ENCODE peak calls at places on chromosomes 4 and X, in six cellular contexts. W is fibroblast of the aortic adventitia, M is T-helper 9 cell, A is lower lobe of right lung, F is EH, P is GM23248. B is an unnamed sample.

GRCh38 chr4:42341518-42342026 is 55.7 kb upstream of the SHISA3 start:
- DNase-seq in W (peak; percentile 58), M (no peak), A (no peak), F (no peak), P (peak; percentile 21), B (no peak)

GRCh38 chr4:13312264-13312663 is 171.9 kb downstream of the RAB28 start:
- DNase-seq in W (no peak), M (no peak), A (no peak), F (no peak), P (no peak), B (no peak)

GRCh38 chr4:2755821-2756690 is at the start of gene TNIP2:
- DNase-seq in W (peak; percentile 77), M (peak; percentile 76), A (peak; percentile 92), F (peak; percentile 84), P (peak; percentile 93), B (no peak)

GRCh38 chr4:82515705-82516104 is 46.1 kb downstream of the TMEM150C start:
- DNase-seq in W (peak; percentile 97), M (no peak), A (no peak), F (peak; percentile 94), P (peak; percentile 78), B (peak; percentile 86)

GRCh38 chrX:109270580-109271484 is 211.1 kb downstream of the GUCY2F start:
- DNase-seq in W (peak; percentile 12), M (no peak), A (peak; percentile 41), F (no peak), P (peak; percentile 12), B (no peak)

GRCh38 chr4:139154538-139154937 is 22.5 kb downstream of the ELF2 start:
- DNase-seq in W (no peak), M (no peak), A (no peak), F (no peak), P (no peak), B (no peak)

GRCh38 chrX:78314561-78314960 is 12.8 kb downstream of the CYSLTR1 start:
- DNase-seq in W (no peak), M (no peak), A (no peak), F (no peak), P (no peak), B (no peak)

GRCh38 chr4:169621754-169622481 is 1.5 kb downstream of the CLCN3 start:
- DNase-seq in W (no peak), M (no peak), A (no peak), F (peak; percentile 72), P (peak; percentile 59), B (no peak)